ENCODE peak calls at places on chromosome 10, in four cellular contexts. H is K562, D is GM12878, Z is WTC11. Y is an unnamed sample.

GRCh38 chr10:102935510-102935909 is 17.4 kb downstream of the CNNM2 start:
- DNase-seq in H (no peak), D (no peak), Z (no peak), Y (no peak)

GRCh38 chr10:102673961-102674511 is 29.8 kb downstream of the TRIM8 start:
- DNase-seq in H (peak; percentile 78), D (no peak), Z (no peak), Y (peak; percentile 60)

GRCh38 chr10:96125142-96125515 is 5.0 kb upstream of the ZNF518A start:
- DNase-seq in H (no peak), D (no peak), Z (no peak), Y (peak; percentile 48)

GRCh38 chr10:1372212-1372611 is 316.0 kb downstream of the WDR37 start:
- DNase-seq in H (no peak), D (no peak), Z (no peak), Y (no peak)

GRCh38 chr10:62330213-62330612 is 44.0 kb upstream of the ZNF365 start:
- DNase-seq in H (no peak), D (no peak), Z (no peak), Y (no peak)

GRCh38 chr10:96124230-96125141 is 5.6 kb upstream of the ZNF518A start:
- DNase-seq in H (peak; percentile 73), D (no peak), Z (peak; percentile 60), Y (peak; percentile 74)

GRCh38 chr10:26944261-26944882 is 83.6 kb upstream of the ABI1 start:
- DNase-seq in H (peak; percentile 19), D (no peak), Z (no peak), Y (no peak)

GRCh38 chr10:3102721-3103410 is 35.5 kb downstream of the PFKP start:
- DNase-seq in H (no peak), D (no peak), Z (no peak), Y (peak; percentile 5)

GRCh38 chr10:97444212-97444611 is 1.6 kb downstream of the EXOSC1 start:
- DNase-seq in H (no peak), D (no peak), Z (no peak), Y (no peak)

GRCh38 chr10:103835121-103836045 is 20.0 kb downstream of the SH3PXD2A start:
- DNase-seq in H (no peak), D (no peak), Z (no peak), Y (no peak)

GRCh38 chr10:13767721-13768178 is 181.0 kb downstream of the PRPF18 start:
- DNase-seq in H (no peak), D (no peak), Z (no peak), Y (peak; percentile 13)

DNA sequence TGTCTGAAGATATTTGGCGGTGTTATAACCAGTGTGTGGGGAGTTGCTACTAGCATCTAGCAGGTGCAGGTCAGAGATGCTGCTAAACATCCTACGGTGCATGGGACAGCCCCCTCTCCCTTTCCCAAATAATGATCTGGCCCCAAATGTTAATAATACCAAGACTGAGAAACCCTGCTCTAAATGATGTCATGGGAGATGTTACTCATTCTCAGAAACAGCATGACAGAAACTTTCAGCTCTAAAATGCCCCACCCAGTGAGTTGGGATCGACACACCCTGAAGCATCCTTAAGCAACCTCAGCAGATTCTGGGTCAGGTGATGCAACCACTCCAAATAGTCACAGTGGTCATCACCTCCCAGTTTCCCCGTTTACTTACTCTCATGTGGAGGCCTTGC is 108.8 kb upstream of the MPP7 start:
- DNase-seq in H (no peak), D (no peak), Z (no peak), Y (no peak)
- TF ChIP-seq TCF7 in H (no peak), D (no peak), Z (no peak), Y (no peak)

GRCh38 chr10:76946268-76946667 is 691.3 kb downstream of the KCNMA1 start:
- DNase-seq in H (no peak), D (no peak), Z (no peak), Y (no peak)
- TF ChIP-seq TCF7 in H (no peak), D (no peak), Z (no peak), Y (no peak)

DNA sequence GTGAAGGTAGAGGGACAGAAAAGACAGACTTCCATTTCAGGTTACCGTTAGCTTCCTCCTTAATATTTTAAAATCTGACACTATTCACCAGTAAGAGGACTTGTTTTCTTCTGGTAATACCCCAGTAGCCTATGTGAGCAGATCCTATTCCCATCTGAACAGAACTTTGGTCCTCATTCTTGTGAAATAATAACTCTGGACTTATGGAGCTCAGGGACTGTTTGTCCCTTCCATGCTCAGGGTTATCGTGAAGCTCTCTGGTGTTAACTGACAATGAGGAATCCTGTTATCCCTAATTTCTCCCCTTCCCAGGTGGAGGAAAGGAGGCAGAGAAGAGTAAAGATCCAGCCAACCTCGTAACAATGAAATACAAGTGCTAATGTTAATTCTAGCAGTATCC is 47.0 kb upstream of the ANKRD1 start:
- DNase-seq in H (no peak), D (no peak), Z (no peak), Y (peak; percentile 58)
- TF ChIP-seq TCF7 in H (no peak), D (no peak), Z (no peak), Y (no peak)

DNA sequence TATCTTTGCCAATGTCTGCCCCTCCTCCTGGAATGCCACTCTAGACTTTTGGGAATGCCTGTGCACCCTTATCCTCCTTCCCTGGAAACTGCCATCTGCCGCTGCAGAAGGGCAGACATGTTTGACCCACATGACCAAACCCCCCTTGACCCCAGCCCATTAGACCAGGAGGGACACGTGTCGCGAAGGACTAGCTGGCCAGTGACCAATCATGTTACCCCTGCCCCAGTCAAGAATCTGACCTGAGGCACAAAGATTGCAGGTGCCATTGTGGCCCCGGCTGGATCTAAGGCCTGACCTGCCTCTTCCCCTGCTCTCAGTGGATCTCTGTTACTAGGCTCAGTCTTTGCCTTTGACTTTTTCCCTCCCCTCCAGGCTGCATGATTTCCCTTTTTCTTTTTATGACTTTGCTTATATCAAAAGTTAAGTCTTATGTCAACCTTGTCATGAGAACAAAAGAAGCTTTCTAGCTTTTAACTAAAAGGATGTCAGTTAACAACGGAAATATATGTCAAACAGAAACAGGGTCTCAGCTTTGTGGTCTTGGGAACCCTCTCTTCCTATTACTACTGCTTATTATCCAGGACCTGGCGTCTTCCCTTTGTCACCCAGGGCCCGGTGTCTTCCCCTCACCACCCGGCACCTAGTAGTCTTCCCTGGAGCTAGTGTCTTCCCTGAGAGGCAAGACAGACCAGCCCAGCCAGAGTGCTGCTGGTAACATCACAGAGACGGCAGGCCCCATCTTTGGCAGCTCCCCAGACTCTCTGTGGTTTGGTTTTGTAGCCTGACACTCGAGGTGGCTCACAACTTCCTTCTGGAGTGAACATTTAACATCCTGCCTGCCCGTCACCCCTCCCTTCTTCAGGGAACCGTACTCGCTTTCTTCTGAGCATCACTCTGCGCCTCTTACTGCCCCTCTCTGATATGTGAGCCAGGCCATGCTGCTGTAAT is 24.4 kb upstream of the PPIF start:
- DNase-seq in H (no peak), D (peak; percentile 46), Z (no peak), Y (no peak)
- TF ChIP-seq TCF7 in H (no peak), D (no peak), Z (no peak), Y (no peak)

Y was measured in HepG2.